ENCODE peak calls at places on chromosomes 3 and 15, in four cellular contexts. P is fibroblast of villous mesenchyme, V is PC-9, Q is A673. D is an unnamed sample.

GRCh38 chr3:120147072-120147871 is 53.0 kb upstream of the GSK3B start:
- DNase-seq in V (peak), Q (peak), P (peak), D (no peak)

GRCh38 chr15:65194826-65195541 is 9.8 kb upstream of the CLPX start:
- DNase-seq in V (no peak), P (peak), Q (no peak), D (peak)

GRCh38 chr3:58299839-58300516 is 6.1 kb upstream of the RPP14 start:
- DNase-seq in P (peak), V (no peak), Q (no peak), D (peak)

GRCh38 chr3:107913671-107914070 is 177.2 kb downstream of the CD47 start:
- DNase-seq in P (no peak), Q (peak), V (no peak), D (peak)

GRCh38 chr3:35946857-35947514 is 307.7 kb downstream of the ARPP21 start:
- DNase-seq in Q (peak), V (no peak), P (no peak), D (no peak)

GRCh38 chr3:106372293-106372648 is 503.5 kb upstream of the CBLB start:
- DNase-seq in V (no peak), Q (no peak), P (no peak), D (no peak)

GRCh38 chr3:159861369-159861987 is 127.2 kb upstream of the IL12A start:
- DNase-seq in P (peak), Q (no peak), V (no peak), D (no peak)

GRCh38 chr3:158106773-158107461 is 697 bp upstream of the SHOX2 start:
- DNase-seq in Q (peak), V (no peak), P (no peak), D (peak)

GRCh38 chr3:155675094-155675493 is 69.8 kb downstream of the PLCH1 start:
- DNase-seq in Q (no peak), V (no peak), P (no peak), D (no peak)

GRCh38 chr15:58423205-58423604 is 8.6 kb upstream of the LIPC start:
- DNase-seq in V (no peak), P (no peak), Q (no peak), D (no peak)

GRCh38 chr3:11019116-11019515 is 26.6 kb downstream of the SLC6A1 start:
- DNase-seq in P (no peak), Q (no peak), V (no peak), D (no peak)

GRCh38 chr3:115577000-115577399 is 46.3 kb upstream of the GAP43 start:
- DNase-seq in P (no peak), V (no peak), Q (no peak), D (no peak)

GRCh38 chr3:115576325-115576724 is 47.0 kb upstream of the GAP43 start:
- DNase-seq in P (no peak), V (no peak), Q (no peak), D (no peak)

DNA sequence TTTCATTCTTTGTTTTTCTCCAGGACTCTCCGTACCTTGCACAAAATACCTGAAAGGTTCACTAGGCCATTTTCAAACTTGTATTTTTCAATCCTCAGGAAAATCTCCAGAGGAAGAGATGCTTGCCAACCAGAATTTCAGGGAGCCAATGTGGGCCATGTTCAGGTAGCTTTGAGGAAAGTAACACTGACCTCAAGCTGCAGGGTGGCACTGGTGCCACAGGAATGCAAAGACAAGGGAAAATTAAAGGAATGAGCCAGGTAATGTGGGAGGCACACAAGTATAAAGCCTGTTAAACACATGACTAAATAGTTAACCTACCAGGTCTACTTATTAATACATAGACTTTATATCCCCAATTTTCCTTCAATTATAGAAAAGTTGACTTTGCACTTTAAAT is 51.9 kb upstream of the GAP43 start:
- DNase-seq in P (no peak), Q (no peak), V (no peak), D (no peak)
- TF ChIP-seq CTCF in P (no peak), Q (no peak), V (no peak), D (no peak)

DNA sequence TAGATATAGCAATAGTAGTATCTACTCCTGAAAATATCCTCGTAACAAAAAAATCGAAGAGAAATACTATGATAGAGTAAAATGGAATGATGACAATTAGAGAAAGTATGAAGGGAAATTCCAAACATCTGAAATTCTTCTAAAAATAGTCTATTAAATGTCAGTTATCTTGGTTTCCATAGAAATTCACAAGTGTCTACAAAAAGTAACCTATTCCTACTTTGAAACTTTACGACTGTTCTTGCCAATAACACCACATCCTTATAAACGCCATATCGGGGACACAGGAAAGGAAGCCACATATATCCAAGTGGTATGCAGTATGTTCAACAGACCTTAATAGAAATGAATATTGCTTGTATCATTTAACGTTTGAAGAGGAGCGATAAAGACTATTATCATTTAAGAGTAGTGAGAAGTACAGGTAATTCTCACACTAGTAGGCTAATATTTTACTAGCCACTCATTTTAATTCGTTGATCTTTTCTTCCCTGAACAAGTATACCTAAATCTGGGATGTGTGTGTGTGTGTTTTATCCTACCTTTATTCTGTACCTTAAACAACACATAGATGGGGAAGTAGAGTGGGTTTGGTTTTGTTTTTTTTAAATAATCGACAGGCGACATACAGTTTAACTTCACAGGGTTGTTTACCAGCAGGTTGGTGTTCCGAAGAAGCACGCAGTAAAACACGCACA is 1.2 kb downstream of the GPR176 start:
- DNase-seq in P (peak), V (no peak), Q (no peak), D (peak)
- H3K4me3 ChIP-seq in P (peak), V (peak), Q (peak), D (peak)

GRCh38 chr15:66369773-66370651 is 13.5 kb upstream of the TIPIN start:
- DNase-seq in P (peak), Q (peak), V (peak), D (peak)

GRCh38 chr15:66362776-66363175 is 6.3 kb upstream of the TIPIN start:
- DNase-seq in P (no peak), V (no peak), Q (no peak), D (no peak)

GRCh38 chr15:66359740-66360139 is 3.3 kb upstream of the TIPIN start:
- DNase-seq in V (peak), P (no peak), Q (no peak), D (no peak)

GRCh38 chr15:66364944-66365343 is 8.5 kb upstream of the TIPIN start:
- DNase-seq in Q (no peak), P (no peak), V (peak), D (no peak)
- TF ChIP-seq CTCF in Q (no peak), P (no peak), V (no peak), D (no peak)

GRCh38 chr15:67030036-67030762 is 35.2 kb upstream of the SMAD3 start:
- DNase-seq in V (no peak), Q (no peak), P (no peak), D (no peak)

GRCh38 chr15:67031321-67031720 is 34.1 kb upstream of the SMAD3 start:
- DNase-seq in Q (no peak), V (no peak), P (no peak), D (no peak)

GRCh38 chr15:67033012-67033411 is 32.4 kb upstream of the SMAD3 start:
- DNase-seq in V (no peak), P (no peak), Q (no peak), D (no peak)

GRCh38 chr15:67033521-67033920 is 31.9 kb upstream of the SMAD3 start:
- DNase-seq in P (no peak), Q (no peak), V (no peak), D (no peak)

GRCh38 chr15:67032608-67033007 is 32.8 kb upstream of the SMAD3 start:
- DNase-seq in V (no peak), P (no peak), Q (no peak), D (no peak)
- H3K4me3 ChIP-seq in V (no peak), P (no peak), Q (no peak), D (no peak)

DNA sequence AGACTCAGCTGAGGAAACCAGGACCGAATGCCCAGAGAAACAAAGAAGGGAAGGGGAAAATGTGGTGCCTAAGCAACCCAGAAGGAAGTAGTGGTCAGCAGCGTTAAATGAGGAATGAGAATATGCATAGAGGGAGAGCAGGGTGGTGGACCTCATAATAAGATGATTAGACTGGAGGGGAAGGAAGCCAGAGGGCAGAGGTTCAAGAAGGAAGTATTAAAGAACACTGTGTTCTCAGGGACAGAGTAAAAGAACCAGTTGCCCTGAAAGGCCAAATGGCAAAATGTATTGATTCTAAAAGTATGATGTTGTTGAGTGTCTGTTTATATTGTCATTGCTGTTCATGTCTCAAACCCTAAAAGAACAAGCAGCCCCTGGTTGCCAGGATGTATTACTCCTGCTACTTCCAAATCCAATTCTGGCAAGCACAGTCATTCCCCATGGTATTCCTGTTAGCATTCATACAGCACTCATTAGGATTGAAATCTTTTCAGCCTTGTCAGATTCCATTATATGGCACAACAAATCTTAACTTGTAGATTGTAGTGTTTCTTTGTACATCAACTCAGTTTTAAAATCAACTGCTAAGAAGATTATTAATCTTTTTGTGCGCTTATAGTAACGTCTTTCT is 23.4 kb downstream of the P2RY1 start:
- DNase-seq in P (no peak), Q (no peak), V (no peak), D (no peak)
- TF ChIP-seq CTCF in P (no peak), Q (no peak), V (no peak), D (no peak)

GRCh38 chr3:186275436-186275835 is 86.6 kb downstream of the DGKG start:
- DNase-seq in V (no peak), Q (no peak), P (no peak), D (no peak)

GRCh38 chr3:186273586-186273985 is 88.4 kb downstream of the DGKG start:
- DNase-seq in Q (no peak), P (no peak), V (no peak), D (no peak)

GRCh38 chr3:186268616-186269448 is 93.2 kb downstream of the DGKG start:
- DNase-seq in Q (peak), V (peak), P (peak), D (peak)

GRCh38 chr3:186267758-186268157 is 94.3 kb downstream of the DGKG start:
- DNase-seq in Q (no peak), P (no peak), V (no peak), D (no peak)

GRCh38 chr3:186270711-186271110 is 91.3 kb downstream of the DGKG start:
- DNase-seq in V (no peak), P (no peak), Q (no peak), D (no peak)
- H3K4me3 ChIP-seq in V (no peak), P (no peak), Q (no peak), D (no peak)